ENCODE peak calls at places on chromosome 20, in nine cellular contexts. One of them, this sample, is unnamed. For H3K4me1, the result is how much of the 10 kb centered on the place peaks cover.

GRCh38 chr20:17281478-17281877 is 54.6 kb downstream of the PCSK2 start:
- DNase-seq in keratinocyte: no peak
- DNase-seq in lower lobe of right lung: no peak
- DNase-seq in transverse colon: no peak
- DNase-seq in GM23248: peak
- DNase-seq in left ventricle myocardium inferior: no peak
- DNase-seq in prostate gland: no peak
- DNase-seq in CD8-positive, alpha-beta memory T cell: no peak
- DNase-seq in DND-41: peak
- DNase-seq in this sample: no peak

GRCh38 chr20:10565922-10566897 is 107.6 kb downstream of the JAG1 start:
- DNase-seq in keratinocyte: no peak
- DNase-seq in lower lobe of right lung: no peak
- DNase-seq in transverse colon: peak
- DNase-seq in GM23248: no peak
- DNase-seq in left ventricle myocardium inferior: no peak
- DNase-seq in prostate gland: no peak
- DNase-seq in CD8-positive, alpha-beta memory T cell: no peak
- DNase-seq in DND-41: no peak
- DNase-seq in this sample: no peak

GRCh38 chr20:10783660-10784336 is 110.0 kb upstream of the JAG1 start:
- DNase-seq in keratinocyte: no peak
- DNase-seq in lower lobe of right lung: no peak
- DNase-seq in transverse colon: no peak
- DNase-seq in GM23248: no peak
- DNase-seq in left ventricle myocardium inferior: no peak
- DNase-seq in prostate gland: no peak
- DNase-seq in CD8-positive, alpha-beta memory T cell: no peak
- DNase-seq in DND-41: no peak
- DNase-seq in this sample: no peak

GRCh38 chr20:57329608-57330221 is at the start of gene SPO11:
- DNase-seq in keratinocyte: no peak
- DNase-seq in lower lobe of right lung: no peak
- DNase-seq in transverse colon: no peak
- DNase-seq in GM23248: no peak
- DNase-seq in left ventricle myocardium inferior: no peak
- DNase-seq in prostate gland: no peak
- DNase-seq in CD8-positive, alpha-beta memory T cell: no peak
- DNase-seq in DND-41: no peak
- DNase-seq in this sample: no peak

GRCh38 chr20:63014710-63015109 is 7.9 kb upstream of the BHLHE23 start:
- DNase-seq in keratinocyte: no peak
- DNase-seq in lower lobe of right lung: no peak
- DNase-seq in transverse colon: no peak
- DNase-seq in GM23248: no peak
- DNase-seq in left ventricle myocardium inferior: no peak
- DNase-seq in prostate gland: no peak
- DNase-seq in CD8-positive, alpha-beta memory T cell: no peak
- DNase-seq in DND-41: peak
- DNase-seq in this sample: no peak

GRCh38 chr20:29743101-29743931 is 1514.1 kb upstream of the DEFB115 start:
- DNase-seq in keratinocyte: no peak
- DNase-seq in lower lobe of right lung: no peak
- DNase-seq in transverse colon: no peak
- DNase-seq in GM23248: no peak
- DNase-seq in left ventricle myocardium inferior: no peak
- DNase-seq in prostate gland: no peak
- DNase-seq in CD8-positive, alpha-beta memory T cell: no peak
- DNase-seq in DND-41: no peak
- DNase-seq in this sample: no peak

GRCh38 chr20:2136275-2136674 is 34.6 kb downstream of the STK35 start:
- DNase-seq in keratinocyte: no peak
- DNase-seq in lower lobe of right lung: no peak
- DNase-seq in transverse colon: no peak
- DNase-seq in GM23248: no peak
- DNase-seq in left ventricle myocardium inferior: no peak
- DNase-seq in prostate gland: no peak
- DNase-seq in CD8-positive, alpha-beta memory T cell: no peak
- DNase-seq in DND-41: no peak
- DNase-seq in this sample: no peak

GRCh38 chr20:24475356-24475755 is 5.9 kb downstream of the SYNDIG1 start:
- DNase-seq in keratinocyte: no peak
- DNase-seq in lower lobe of right lung: no peak
- DNase-seq in transverse colon: no peak
- DNase-seq in GM23248: no peak
- DNase-seq in left ventricle myocardium inferior: no peak
- DNase-seq in prostate gland: no peak
- DNase-seq in CD8-positive, alpha-beta memory T cell: no peak
- DNase-seq in DND-41: no peak
- DNase-seq in this sample: no peak

GRCh38 chr20:64101731-64102621 is 5.4 kb downstream of the NPBWR2 start:
- DNase-seq in keratinocyte: no peak
- DNase-seq in lower lobe of right lung: peak
- DNase-seq in transverse colon: peak
- DNase-seq in GM23248: peak
- DNase-seq in left ventricle myocardium inferior: peak
- DNase-seq in prostate gland: peak
- DNase-seq in CD8-positive, alpha-beta memory T cell: peak
- DNase-seq in DND-41: peak
- DNase-seq in this sample: peak

GRCh38 chr20:5535211-5535756 is 214.9 kb upstream of the SHLD1 start:
- DNase-seq in keratinocyte: no peak
- DNase-seq in lower lobe of right lung: no peak
- DNase-seq in transverse colon: no peak
- DNase-seq in GM23248: peak
- DNase-seq in left ventricle myocardium inferior: no peak
- DNase-seq in prostate gland: no peak
- DNase-seq in CD8-positive, alpha-beta memory T cell: no peak
- DNase-seq in DND-41: no peak
- DNase-seq in this sample: no peak

GRCh38 chr20:2238601-2239000 is 57.2 kb upstream of the TGM3 start:
- DNase-seq in keratinocyte: no peak
- DNase-seq in lower lobe of right lung: no peak
- DNase-seq in transverse colon: no peak
- DNase-seq in GM23248: no peak
- DNase-seq in left ventricle myocardium inferior: no peak
- DNase-seq in prostate gland: no peak
- DNase-seq in CD8-positive, alpha-beta memory T cell: no peak
- DNase-seq in DND-41: no peak
- DNase-seq in this sample: no peak

GRCh38 chr20:33566781-33567603 is 77.1 kb downstream of the CBFA2T2 start:
- DNase-seq in keratinocyte: no peak
- DNase-seq in lower lobe of right lung: no peak
- DNase-seq in transverse colon: no peak
- DNase-seq in GM23248: no peak
- DNase-seq in left ventricle myocardium inferior: no peak
- DNase-seq in prostate gland: no peak
- DNase-seq in CD8-positive, alpha-beta memory T cell: no peak
- DNase-seq in DND-41: no peak
- DNase-seq in this sample: no peak

GRCh38 chr20:17854307-17854903 is 114.2 kb downstream of the SNX5 start:
- DNase-seq in keratinocyte: no peak
- DNase-seq in lower lobe of right lung: no peak
- DNase-seq in transverse colon: peak
- DNase-seq in GM23248: peak
- DNase-seq in left ventricle myocardium inferior: peak
- DNase-seq in prostate gland: peak
- DNase-seq in CD8-positive, alpha-beta memory T cell: no peak
- DNase-seq in DND-41: no peak
- DNase-seq in this sample: no peak

GRCh38 chr20:35886537-35886936 is 67.8 kb downstream of the SCAND1 start:
- DNase-seq in keratinocyte: no peak
- DNase-seq in lower lobe of right lung: no peak
- DNase-seq in transverse colon: no peak
- DNase-seq in GM23248: no peak
- DNase-seq in left ventricle myocardium inferior: peak
- DNase-seq in prostate gland: no peak
- DNase-seq in CD8-positive, alpha-beta memory T cell: no peak
- DNase-seq in DND-41: no peak
- DNase-seq in this sample: no peak
- H3K27ac ChIP-seq in keratinocyte: no peak
- H3K27ac ChIP-seq in lower lobe of right lung: no peak
- H3K27ac ChIP-seq in transverse colon: no peak
- H3K27ac ChIP-seq in GM23248: peak
- H3K27ac ChIP-seq in left ventricle myocardium inferior: peak
- H3K27ac ChIP-seq in prostate gland: no peak
- H3K27ac ChIP-seq in CD8-positive, alpha-beta memory T cell: no peak
- H3K27ac ChIP-seq in DND-41: no peak
- H3K27ac ChIP-seq in this sample: no peak

GRCh38 chr20:47358672-47359532 is 2.4 kb upstream of the ZMYND8 start:
- DNase-seq in keratinocyte: no peak
- DNase-seq in lower lobe of right lung: peak
- DNase-seq in transverse colon: peak
- DNase-seq in GM23248: peak
- DNase-seq in left ventricle myocardium inferior: peak
- DNase-seq in prostate gland: peak
- DNase-seq in CD8-positive, alpha-beta memory T cell: no peak
- DNase-seq in DND-41: no peak
- DNase-seq in this sample: peak

GRCh38 chr20:47360489-47361267 is 4.2 kb upstream of the ZMYND8 start:
- DNase-seq in keratinocyte: no peak
- DNase-seq in lower lobe of right lung: peak
- DNase-seq in transverse colon: peak
- DNase-seq in GM23248: peak
- DNase-seq in left ventricle myocardium inferior: peak
- DNase-seq in prostate gland: peak
- DNase-seq in CD8-positive, alpha-beta memory T cell: no peak
- DNase-seq in DND-41: no peak
- DNase-seq in this sample: no peak

GRCh38 chr20:47359533-47360206 is 3.2 kb upstream of the ZMYND8 start:
- DNase-seq in keratinocyte: no peak
- DNase-seq in lower lobe of right lung: no peak
- DNase-seq in transverse colon: no peak
- DNase-seq in GM23248: no peak
- DNase-seq in left ventricle myocardium inferior: no peak
- DNase-seq in prostate gland: no peak
- DNase-seq in CD8-positive, alpha-beta memory T cell: no peak
- DNase-seq in DND-41: no peak
- DNase-seq in this sample: no peak

GRCh38 chr20:47361268-47361665 is 4.8 kb upstream of the ZMYND8 start:
- DNase-seq in keratinocyte: no peak
- DNase-seq in lower lobe of right lung: no peak
- DNase-seq in transverse colon: no peak
- DNase-seq in GM23248: no peak
- DNase-seq in left ventricle myocardium inferior: no peak
- DNase-seq in prostate gland: no peak
- DNase-seq in CD8-positive, alpha-beta memory T cell: no peak
- DNase-seq in DND-41: no peak
- DNase-seq in this sample: no peak

DNA sequence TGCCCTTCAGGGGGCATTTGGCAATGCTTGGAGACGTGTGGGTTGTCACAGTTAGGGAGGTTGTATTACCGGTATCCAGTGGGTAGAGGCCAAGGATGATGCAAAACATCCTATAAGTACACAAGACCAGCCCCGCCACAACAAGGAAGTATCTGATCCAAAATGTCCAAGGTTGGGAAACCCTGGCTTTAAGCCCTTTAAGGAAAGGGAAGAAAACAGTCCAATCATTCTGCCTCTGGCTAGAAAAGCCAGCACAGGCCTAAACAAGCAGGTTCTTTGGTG is 3.6 kb upstream of the ZMYND8 start:
- DNase-seq in keratinocyte: no peak
- DNase-seq in lower lobe of right lung: no peak
- DNase-seq in transverse colon: peak
- DNase-seq in GM23248: peak
- DNase-seq in left ventricle myocardium inferior: no peak
- DNase-seq in prostate gland: peak
- DNase-seq in CD8-positive, alpha-beta memory T cell: no peak
- DNase-seq in DND-41: no peak
- DNase-seq in this sample: no peak
- H3K4me1 ChIP-seq in keratinocyte: half or more
- H3K4me1 ChIP-seq in lower lobe of right lung: half or more
- H3K4me1 ChIP-seq in transverse colon: half or more
- H3K4me1 ChIP-seq in GM23248: half or more
- H3K4me1 ChIP-seq in left ventricle myocardium inferior: half or more
- H3K4me1 ChIP-seq in prostate gland: half or more
- H3K4me1 ChIP-seq in CD8-positive, alpha-beta memory T cell: under half
- H3K4me1 ChIP-seq in DND-41: under half
- H3K4me1 ChIP-seq in this sample: under half

GRCh38 chr20:46316984-46317684 is 8.8 kb upstream of the CDH22 start:
- DNase-seq in keratinocyte: no peak
- DNase-seq in lower lobe of right lung: no peak
- DNase-seq in transverse colon: no peak
- DNase-seq in GM23248: no peak
- DNase-seq in left ventricle myocardium inferior: no peak
- DNase-seq in prostate gland: no peak
- DNase-seq in CD8-positive, alpha-beta memory T cell: no peak
- DNase-seq in DND-41: no peak
- DNase-seq in this sample: no peak

GRCh38 chr20:46312945-46313861 is 4.9 kb upstream of the CDH22 start:
- DNase-seq in keratinocyte: no peak
- DNase-seq in lower lobe of right lung: no peak
- DNase-seq in transverse colon: no peak
- DNase-seq in GM23248: no peak
- DNase-seq in left ventricle myocardium inferior: no peak
- DNase-seq in prostate gland: no peak
- DNase-seq in CD8-positive, alpha-beta memory T cell: no peak
- DNase-seq in DND-41: no peak
- DNase-seq in this sample: no peak

GRCh38 chr20:46315311-46315710 is 7.0 kb upstream of the CDH22 start:
- DNase-seq in keratinocyte: no peak
- DNase-seq in lower lobe of right lung: no peak
- DNase-seq in transverse colon: no peak
- DNase-seq in GM23248: no peak
- DNase-seq in left ventricle myocardium inferior: no peak
- DNase-seq in prostate gland: no peak
- DNase-seq in CD8-positive, alpha-beta memory T cell: no peak
- DNase-seq in DND-41: no peak
- DNase-seq in this sample: no peak

GRCh38 chr20:46312075-46312944 is 4.0 kb upstream of the CDH22 start:
- DNase-seq in keratinocyte: no peak
- DNase-seq in lower lobe of right lung: no peak
- DNase-seq in transverse colon: no peak
- DNase-seq in GM23248: no peak
- DNase-seq in left ventricle myocardium inferior: no peak
- DNase-seq in prostate gland: no peak
- DNase-seq in CD8-positive, alpha-beta memory T cell: no peak
- DNase-seq in DND-41: no peak
- DNase-seq in this sample: no peak

GRCh38 chr20:46317685-46318177 is 9.4 kb upstream of the CDH22 start:
- DNase-seq in keratinocyte: no peak
- DNase-seq in lower lobe of right lung: no peak
- DNase-seq in transverse colon: no peak
- DNase-seq in GM23248: no peak
- DNase-seq in left ventricle myocardium inferior: no peak
- DNase-seq in prostate gland: no peak
- DNase-seq in CD8-positive, alpha-beta memory T cell: no peak
- DNase-seq in DND-41: no peak
- DNase-seq in this sample: no peak
- H3K27ac ChIP-seq in keratinocyte: no peak
- H3K27ac ChIP-seq in lower lobe of right lung: no peak
- H3K27ac ChIP-seq in transverse colon: no peak
- H3K27ac ChIP-seq in GM23248: no peak
- H3K27ac ChIP-seq in left ventricle myocardium inferior: no peak
- H3K27ac ChIP-seq in prostate gland: no peak
- H3K27ac ChIP-seq in CD8-positive, alpha-beta memory T cell: no peak
- H3K27ac ChIP-seq in DND-41: no peak
- H3K27ac ChIP-seq in this sample: no peak

DNA sequence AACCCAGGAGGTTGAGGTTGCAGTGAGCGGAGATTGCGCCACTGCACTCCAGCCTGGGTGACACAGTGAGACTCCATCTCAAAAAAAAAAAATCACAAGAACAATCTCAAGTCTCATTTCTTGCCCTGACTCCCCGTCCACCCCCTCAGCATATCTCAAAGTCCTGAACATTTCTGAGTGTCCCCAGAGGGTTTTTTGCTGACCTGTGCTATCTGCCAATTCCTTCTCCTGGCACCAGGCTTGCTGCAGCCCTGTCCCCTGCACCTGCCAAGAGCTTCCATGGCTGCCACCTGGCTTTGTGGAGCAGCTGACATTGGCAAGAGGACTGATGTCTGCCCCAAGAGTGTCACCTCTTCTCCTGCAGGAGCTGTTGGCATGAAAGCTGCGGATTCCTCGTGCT is 54.9 kb upstream of the PTPRT start:
- DNase-seq in keratinocyte: no peak
- DNase-seq in lower lobe of right lung: no peak
- DNase-seq in transverse colon: no peak
- DNase-seq in GM23248: no peak
- DNase-seq in left ventricle myocardium inferior: no peak
- DNase-seq in prostate gland: no peak
- DNase-seq in CD8-positive, alpha-beta memory T cell: no peak
- DNase-seq in DND-41: no peak
- DNase-seq in this sample: no peak
- H3K4me1 ChIP-seq in keratinocyte: under half
- H3K4me1 ChIP-seq in lower lobe of right lung: under half
- H3K4me1 ChIP-seq in transverse colon: under half
- H3K4me1 ChIP-seq in GM23248: under half
- H3K4me1 ChIP-seq in left ventricle myocardium inferior: under half
- H3K4me1 ChIP-seq in prostate gland: under half
- H3K4me1 ChIP-seq in CD8-positive, alpha-beta memory T cell: under half
- H3K4me1 ChIP-seq in DND-41: under half
- H3K4me1 ChIP-seq in this sample: under half

This sample was measured in naive thymus-derived CD4-positive, alpha-beta T cell.